ENCODE peak calls at places on chromosomes 11 and 22, in nine cellular contexts. T, B, C, F, U, W, E, J and O are unnamed samples.

GRCh38 chr22:27100789-27101188 is 443.4 kb downstream of the MIAT start:
- DNase-seq in T (peak), B (peak), C (peak), F (no peak), U (no peak), W (no peak), E (no peak), J (no peak), O (peak)

GRCh38 chr11:22690891-22691290 is 24.5 kb downstream of the GAS2 start:
- DNase-seq in T (no peak), B (no peak), C (no peak), F (no peak), U (no peak), W (no peak), E (no peak), J (no peak), O (no peak)

GRCh38 chr11:17354070-17354924 is 2.7 kb downstream of the NCR3LG1 start:
- DNase-seq in T (peak), B (peak), C (peak), F (peak), U (no peak), W (no peak), E (peak), J (peak), O (peak)

GRCh38 chr22:38802671-38803121 is 8.8 kb upstream of the DNAL4 start:
- DNase-seq in T (no peak), B (peak), C (peak), F (peak), U (peak), W (no peak), E (peak), J (peak), O (no peak)

GRCh38 chr11:74370122-74370521 is 28.1 kb downstream of the PGM2L1 start:
- DNase-seq in T (no peak), B (no peak), C (no peak), F (no peak), U (no peak), W (no peak), E (no peak), J (peak), O (no peak)

GRCh38 chr22:17065433-17065832 is 19.4 kb upstream of the IL17RA start:
- DNase-seq in T (no peak), B (no peak), C (no peak), F (no peak), U (peak), W (no peak), E (no peak), J (no peak), O (no peak)

GRCh38 chr11:117906710-117907109 is 22.5 kb downstream of the TMPRSS13 start:
- DNase-seq in T (no peak), B (no peak), C (no peak), F (no peak), U (no peak), W (no peak), E (no peak), J (no peak), O (no peak)

GRCh38 chr11:126484266-126484665 is 128.8 kb downstream of the ST3GAL4 start:
- DNase-seq in T (no peak), B (peak), C (no peak), F (peak), U (no peak), W (no peak), E (no peak), J (peak), O (no peak)

GRCh38 chr11:74380746-74381439 is 17.3 kb downstream of the PGM2L1 start:
- DNase-seq in T (no peak), B (no peak), C (peak), F (no peak), U (no peak), W (no peak), E (peak), J (peak), O (no peak)

GRCh38 chr11:32448232-32448631 is 12.9 kb upstream of the WT1 start:
- DNase-seq in T (no peak), B (no peak), C (no peak), F (no peak), U (no peak), W (no peak), E (no peak), J (peak), O (peak)

GRCh38 chr11:44527476-44527875 is 38.0 kb upstream of the CD82 start:
- DNase-seq in T (no peak), B (no peak), C (no peak), F (no peak), U (no peak), W (peak), E (no peak), J (no peak), O (no peak)

GRCh38 chr11:33674035-33674814 is 26.4 kb downstream of the C11orf91 start:
- DNase-seq in T (no peak), B (peak), C (no peak), F (peak), U (no peak), W (no peak), E (no peak), J (no peak), O (no peak)

GRCh38 chr22:35057155-35057554 is 8.8 kb upstream of the ISX start:
- DNase-seq in T (no peak), B (no peak), C (no peak), F (no peak), U (no peak), W (no peak), E (no peak), J (no peak), O (no peak)

GRCh38 chr22:48650323-48651035 is 1177.2 kb downstream of the BRD1 start:
- DNase-seq in T (no peak), B (no peak), C (no peak), F (no peak), U (no peak), W (no peak), E (no peak), J (no peak), O (no peak)

GRCh38 chr22:29871684-29872083 is 11.3 kb upstream of the MTMR3 start:
- DNase-seq in T (no peak), B (no peak), C (no peak), F (no peak), U (no peak), W (no peak), E (peak), J (no peak), O (no peak)

GRCh38 chr22:29870574-29870973 is 12.4 kb upstream of the MTMR3 start:
- DNase-seq in T (no peak), B (no peak), C (no peak), F (no peak), U (no peak), W (no peak), E (no peak), J (no peak), O (no peak)

GRCh38 chr22:29861672-29862297 is 21.2 kb upstream of the MTMR3 start:
- DNase-seq in T (no peak), B (no peak), C (no peak), F (no peak), U (no peak), W (no peak), E (no peak), J (no peak), O (no peak)

GRCh38 chr22:29872145-29872893 is 10.7 kb upstream of the MTMR3 start:
- DNase-seq in T (no peak), B (no peak), C (no peak), F (no peak), U (peak), W (no peak), E (no peak), J (no peak), O (no peak)

GRCh38 chr22:29867260-29867659 is 15.7 kb upstream of the MTMR3 start:
- DNase-seq in T (no peak), B (no peak), C (no peak), F (no peak), U (no peak), W (no peak), E (no peak), J (no peak), O (no peak)
- TF ChIP-seq CTCF in T (no peak), B (no peak), C (no peak), F (no peak), U (no peak), W (no peak), E (no peak), J (no peak), O (no peak)

GRCh38 chr11:120696597-120696996 is 185.0 kb downstream of the GRIK4 start:
- DNase-seq in T (peak), B (no peak), C (no peak), F (no peak), U (no peak), W (no peak), E (no peak), J (no peak), O (no peak)
- TF ChIP-seq CTCF in T (peak), B (no peak), C (no peak), F (no peak), U (no peak), W (no peak), E (no peak), J (peak), O (peak)

GRCh38 chr22:43159484-43160178 is 8.3 kb downstream of the TSPO start:
- DNase-seq in T (peak), B (no peak), C (peak), F (no peak), U (no peak), W (no peak), E (peak), J (no peak), O (peak)
- TF ChIP-seq CTCF in T (peak), B (peak), C (no peak), F (peak), U (no peak), W (peak), E (peak), J (peak), O (peak)

GRCh38 chr22:50292643-50293440 is 14.6 kb downstream of the PLXNB2 start:
- DNase-seq in T (no peak), B (no peak), C (peak), F (no peak), U (no peak), W (no peak), E (no peak), J (no peak), O (no peak)
- TF ChIP-seq CTCF in T (no peak), B (no peak), C (no peak), F (no peak), U (no peak), W (no peak), E (no peak), J (no peak), O (no peak)

GRCh38 chr11:42974510-42974909 is 337.3 kb upstream of the API5 start:
- DNase-seq in T (peak), B (no peak), C (no peak), F (no peak), U (no peak), W (no peak), E (no peak), J (no peak), O (no peak)
- TF ChIP-seq CTCF in T (no peak), B (no peak), C (no peak), F (no peak), U (no peak), W (no peak), E (no peak), J (no peak), O (no peak)